ENCODE peak calls at places on chromosomes 3 and 15, in nine cellular contexts. X is HepG2; V is HL-60; D is CD8-positive, alpha-beta memory T cell; S is foreskin fibroblast; Y is CD8-positive, alpha-beta T cell; A is GM12864; B is Panc1; C is A549. Z is an unnamed sample.

GRCh38 chr3:4614927-4615326 is 121.8 kb downstream of the ITPR1 start:
- DNase-seq in X (no peak), V (no peak), D (no peak), S (no peak), Y (no peak), A (no peak), B (no peak), C (no peak), Z (no peak)

GRCh38 chr15:27635916-27636315 is 463.2 kb downstream of the OCA2 start:
- DNase-seq in X (no peak), V (no peak), D (no peak), S (no peak), Y (no peak), A (no peak), B (no peak), C (no peak), Z (no peak)

GRCh38 chr3:66693461-66693912 is 192.7 kb upstream of the LRIG1 start:
- DNase-seq in X (no peak), V (no peak), D (no peak), S (peak; percentile 56), Y (no peak), A (no peak), B (no peak), C (no peak), Z (no peak)

GRCh38 chr3:133930341-133930933 is 34.8 kb upstream of the RAB6B start:
- DNase-seq in X (peak; percentile 25), V (peak; percentile 40), D (no peak), S (peak; percentile 81), Y (no peak), A (no peak), B (peak; percentile 25), C (peak; percentile 17), Z (peak; percentile 80)

GRCh38 chr15:29141206-29141907 is 128.3 kb downstream of the NSMCE3 start:
- DNase-seq in X (no peak), V (no peak), D (no peak), S (no peak), Y (no peak), A (no peak), B (no peak), C (no peak), Z (no peak)

GRCh38 chr3:123623346-123623880 is 38.6 kb upstream of the HACD2 start:
- DNase-seq in X (no peak), V (no peak), D (no peak), S (peak; percentile 57), Y (no peak), A (no peak), B (no peak), C (no peak), Z (no peak)

GRCh38 chr3:71478568-71478967 is 105.0 kb downstream of the FOXP1 start:
- DNase-seq in X (no peak), V (no peak), D (peak; percentile 84), S (no peak), Y (no peak), A (no peak), B (no peak), C (no peak), Z (no peak)

GRCh38 chr3:128275316-128276150 is 122.3 kb downstream of the EEFSEC start:
- DNase-seq in X (no peak), V (no peak), D (no peak), S (no peak), Y (no peak), A (no peak), B (no peak), C (no peak), Z (no peak)

GRCh38 chr15:92021765-92022164 is 168.3 kb downstream of the SLCO3A1 start:
- DNase-seq in X (no peak), V (no peak), D (no peak), S (no peak), Y (no peak), A (no peak), B (no peak), C (no peak), Z (no peak)

GRCh38 chr3:19972056-19972455 is 25.2 kb downstream of the RAB5A start:
- DNase-seq in X (no peak), V (no peak), D (no peak), S (peak; percentile 55), Y (no peak), A (no peak), B (no peak), C (no peak), Z (no peak)

GRCh38 chr15:36877796-36878744 is 222.3 kb downstream of the MEIS2 start:
- DNase-seq in X (no peak), V (peak; percentile 8), D (no peak), S (no peak), Y (no peak), A (no peak), B (no peak), C (no peak), Z (no peak)

GRCh38 chr3:4907050-4907449 is 72.2 kb upstream of the BHLHE40 start:
- DNase-seq in X (no peak), V (no peak), D (no peak), S (no peak), Y (no peak), A (no peak), B (no peak), C (no peak), Z (no peak)

GRCh38 chr3:89635137-89635536 is 527.7 kb downstream of the EPHA3 start:
- DNase-seq in X (no peak), V (no peak), D (no peak), S (no peak), Y (no peak), A (no peak), B (no peak), C (no peak), Z (no peak)

GRCh38 chr3:70383360-70383831 is 71.0 kb upstream of the MDFIC2 start:
- DNase-seq in X (no peak), V (no peak), D (no peak), S (no peak), Y (no peak), A (peak; percentile 73), B (no peak), C (no peak), Z (no peak)

GRCh38 chr15:75192307-75192706 is 9.4 kb upstream of the C15orf39 start:
- DNase-seq in X (no peak), V (no peak), D (no peak), S (no peak), Y (no peak), A (no peak), B (no peak), C (no peak), Z (no peak)

GRCh38 chr15:100612539-100612938 is 10.2 kb downstream of the ASB7 start:
- DNase-seq in X (no peak), V (peak; percentile 55), D (no peak), S (no peak), Y (no peak), A (no peak), B (no peak), C (no peak), Z (no peak)

GRCh38 chr3:129016725-129017530 is 15.8 kb downstream of the EFCC1 start:
- DNase-seq in X (no peak), V (no peak), D (peak; percentile 74), S (no peak), Y (no peak), A (peak; percentile 43), B (no peak), C (no peak), Z (no peak)

DNA sequence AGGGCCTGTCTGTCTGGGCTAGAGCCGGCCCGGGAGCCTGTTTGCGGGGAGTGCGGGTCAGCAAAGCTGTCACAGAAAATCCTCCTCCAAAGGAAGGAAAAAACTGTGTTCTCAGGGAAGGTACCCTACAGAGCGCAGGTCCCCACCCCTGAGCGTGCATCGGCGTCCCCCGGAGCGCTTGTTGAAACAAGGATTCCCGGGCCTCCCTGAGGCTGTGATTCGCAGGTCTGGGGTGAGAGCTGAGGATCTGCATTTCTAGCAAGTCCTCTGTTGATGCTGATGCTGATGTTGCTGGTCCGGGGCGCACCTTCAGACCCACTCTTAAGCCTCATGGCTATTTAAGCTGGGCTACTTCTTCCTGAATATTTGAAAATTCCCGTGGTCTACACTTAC is 226.3 kb upstream of the IGF1R start:
- DNase-seq in X (no peak), V (no peak), D (no peak), S (no peak), Y (no peak), A (no peak), B (no peak), C (no peak), Z (no peak)
- H3K4me3 ChIP-seq in X (no peak overlapping the region), V (no peak overlapping the region), D (no peak overlapping the region), S (no peak overlapping the region), Y (no peak overlapping the region), A (no peak overlapping the region), B (no peak overlapping the region), C (peak overlapping the region; percentile 34), Z (no peak overlapping the region)

DNA sequence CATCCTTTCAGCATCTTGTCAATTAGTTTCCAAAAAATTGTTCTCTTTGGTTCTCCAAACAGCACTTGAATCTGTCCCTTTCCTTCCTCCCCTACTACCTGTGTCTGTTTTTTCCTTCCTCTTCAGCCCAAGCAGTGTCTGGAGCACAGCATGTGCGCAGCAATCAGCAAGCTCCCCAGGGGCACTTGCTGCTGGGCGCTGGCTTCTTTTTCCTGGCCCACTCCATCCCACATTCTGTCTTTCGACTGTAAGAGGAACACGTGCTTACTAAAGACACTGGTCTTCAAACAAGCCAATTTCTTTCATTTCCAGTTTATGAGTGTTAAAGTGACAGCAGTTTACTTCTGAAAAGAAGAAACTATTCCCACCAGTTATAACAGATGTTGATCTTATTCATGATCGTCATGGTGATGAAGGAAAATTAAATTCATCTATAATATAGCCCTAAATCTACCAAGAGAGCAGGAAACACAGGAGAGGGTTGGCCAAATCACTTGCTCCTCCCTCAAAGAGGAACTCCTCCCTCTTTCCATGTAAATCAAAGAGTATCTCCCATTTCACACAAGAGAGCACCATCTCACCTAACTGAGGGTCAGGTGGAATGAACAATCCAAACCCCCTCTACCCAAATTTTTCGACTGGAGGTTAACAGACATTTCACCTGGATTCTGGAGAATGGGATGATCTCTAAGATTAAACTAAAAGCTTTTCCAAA is 115.4 kb downstream of the IGF2BP2 start:
- DNase-seq in X (no peak), V (no peak), D (no peak), S (no peak), Y (no peak), A (no peak), B (no peak), C (no peak), Z (no peak)
- H3K4me3 ChIP-seq in X (no peak overlapping the region), V (no peak overlapping the region), D (no peak overlapping the region), S (no peak overlapping the region), Y (no peak overlapping the region), A (no peak overlapping the region), B (no peak overlapping the region), C (no peak overlapping the region), Z (no peak overlapping the region)

DNA sequence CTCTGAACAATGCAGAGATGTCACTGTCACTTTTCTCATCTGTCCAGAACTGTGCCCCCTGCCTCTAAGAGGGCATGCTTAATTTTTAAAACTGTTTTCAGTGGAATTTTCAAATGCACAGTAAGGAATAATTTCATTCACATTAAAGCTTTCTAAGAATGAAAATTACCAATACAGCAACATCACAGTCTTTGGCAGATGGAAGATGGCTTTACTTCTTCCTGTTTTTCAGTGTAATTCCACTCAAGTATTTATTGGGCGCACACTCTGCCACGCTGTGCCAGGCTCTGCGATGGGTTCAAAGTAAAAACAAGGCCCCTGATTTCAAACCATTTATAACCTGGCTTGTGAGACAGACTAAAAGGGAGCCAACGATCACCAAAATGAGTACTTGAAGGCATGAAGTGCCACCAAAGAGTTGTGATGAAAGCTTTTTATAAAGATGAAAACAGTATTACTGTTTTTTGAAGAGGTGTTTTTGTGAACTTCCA is 984 bp upstream of the TOP2B start:
- DNase-seq in X (no peak), V (peak; percentile 31), D (no peak), S (peak; percentile 16), Y (no peak), A (no peak), B (no peak), C (no peak), Z (no peak)
- H3K4me3 ChIP-seq in X (peak overlapping the region; percentile 89), V (peak overlapping the region; percentile 74), D (peak overlapping the region; percentile 78), S (peak overlapping the region; percentile 93), Y (peak overlapping the region; percentile 69), A (peak overlapping the region; percentile 78), B (peak overlapping the region; percentile 81), C (peak overlapping the region; percentile 73), Z (peak overlapping the region; percentile 32)

GRCh38 chr3:196969660-196970546 is 1.3 kb upstream of the PIGZ start:
- DNase-seq in X (no peak), V (peak; percentile 56), D (peak; percentile 71), S (peak; percentile 82), Y (peak; percentile 29), A (no peak), B (no peak), C (peak; percentile 68), Z (peak; percentile 86)
- H3K4me3 ChIP-seq in X (peak overlapping the region; percentile 78), V (peak overlapping the region; percentile 64), D (peak overlapping the region; percentile 28), S (peak overlapping the region; percentile 57), Y (peak overlapping the region; percentile 65), A (peak overlapping the region; percentile 61), B (peak overlapping the region; percentile 52), C (peak overlapping the region; percentile 93), Z (peak overlapping the region; percentile 83)